ENCODE peak calls at places on chromosomes 7 and 10, in six cellular contexts. U is choroid plexus epithelial cell, H is pancreas, N is psoas muscle, Q is AG04449, X is body of pancreas. V is an unnamed sample.

GRCh38 chr7:94284120-94284519 is 110.6 kb upstream of the COL1A2 start:
- DNase-seq in N (no peak), H (no peak), U (peak; percentile 36), Q (no peak), X (no peak), V (no peak)

GRCh38 chr7:99930376-99930775 is 956 bp upstream of the GJC3 start:
- DNase-seq in Q (no peak), N (no peak), X (no peak), H (no peak), U (no peak), V (no peak)

GRCh38 chr7:123260428-123260960 is 60.7 kb upstream of the SLC13A1 start:
- DNase-seq in N (no peak), X (no peak), Q (no peak), U (no peak), H (no peak), V (peak; percentile 46)

GRCh38 chr7:156989766-156990535 is 20.5 kb downstream of the MNX1 start:
- DNase-seq in H (no peak), U (no peak), Q (no peak), N (no peak), X (no peak), V (no peak)

GRCh38 chr7:132492841-132493445 is 83.3 kb downstream of the PLXNA4 start:
- DNase-seq in H (no peak), N (no peak), Q (no peak), X (no peak), U (no peak), V (no peak)

GRCh38 chr7:28020302-28020940 is 160.2 kb downstream of the JAZF1 start:
- DNase-seq in X (peak; percentile 64), N (peak; percentile 77), U (peak; percentile 87), Q (no peak), H (peak; percentile 47), V (peak; percentile 41)

GRCh38 chr7:159030490-159031134 is 114.1 kb downstream of the VIPR2 start:
- DNase-seq in X (peak; percentile 64), H (peak; percentile 62), N (peak; percentile 84), Q (no peak), U (no peak), V (no peak)

GRCh38 chr10:29836396-29836795 is 201.6 kb upstream of the SVIL start:
- DNase-seq in H (no peak), X (no peak), U (no peak), N (no peak), Q (no peak), V (no peak)

GRCh38 chr10:5932345-5932744 is 42.3 kb downstream of the FBH1 start:
- DNase-seq in H (no peak), X (no peak), N (peak; percentile 11), U (no peak), Q (no peak), V (no peak)

GRCh38 chr10:132539431-132539839 is 1.8 kb downstream of the INPP5A start:
- DNase-seq in Q (no peak), X (peak; percentile 76), N (peak; percentile 81), H (peak; percentile 58), U (no peak), V (no peak)

GRCh38 chr7:24756989-24757798 is at the start of gene GSDME:
- DNase-seq in H (peak; percentile 62), X (peak; percentile 43), Q (no peak), U (peak; percentile 50), N (peak; percentile 81), V (no peak)

GRCh38 chr7:105719395-105719794 is 138.1 kb upstream of the EFCAB10 start:
- DNase-seq in Q (no peak), X (no peak), U (peak; percentile 7), N (no peak), H (no peak), V (no peak)

GRCh38 chr10:24826022-24826421 is 102.3 kb upstream of the ARHGAP21 start:
- DNase-seq in H (no peak), N (no peak), U (peak; percentile 84), X (no peak), Q (no peak), V (peak; percentile 19)

GRCh38 chr10:73398024-73398423 is 15.8 kb downstream of the ANXA7 start:
- DNase-seq in H (no peak), X (no peak), U (no peak), Q (no peak), N (no peak), V (no peak)

GRCh38 chr7:90900640-90901353 is 304.7 kb downstream of the CDK14 start:
- DNase-seq in H (no peak), N (no peak), Q (no peak), X (peak; percentile 16), U (peak; percentile 30), V (no peak)

GRCh38 chr7:39688611-39689485 is 65.5 kb downstream of the RALA start:
- DNase-seq in U (no peak), X (no peak), H (no peak), N (no peak), Q (no peak), V (no peak)

GRCh38 chr10:17954856-17955255 is 3.1 kb downstream of the SLC39A12 start:
- DNase-seq in X (no peak), N (no peak), Q (no peak), H (no peak), U (no peak), V (no peak)

GRCh38 chr10:73581912-73582311 is 9.2 kb downstream of the USP54 start:
- DNase-seq in N (no peak), H (no peak), U (no peak), Q (no peak), X (no peak), V (no peak)

GRCh38 chr10:14736600-14737081 is 38.1 kb downstream of the FAM107B start:
- DNase-seq in N (no peak), Q (peak; percentile 14), U (peak; percentile 84), H (no peak), X (peak; percentile 35), V (peak; percentile 37)

DNA sequence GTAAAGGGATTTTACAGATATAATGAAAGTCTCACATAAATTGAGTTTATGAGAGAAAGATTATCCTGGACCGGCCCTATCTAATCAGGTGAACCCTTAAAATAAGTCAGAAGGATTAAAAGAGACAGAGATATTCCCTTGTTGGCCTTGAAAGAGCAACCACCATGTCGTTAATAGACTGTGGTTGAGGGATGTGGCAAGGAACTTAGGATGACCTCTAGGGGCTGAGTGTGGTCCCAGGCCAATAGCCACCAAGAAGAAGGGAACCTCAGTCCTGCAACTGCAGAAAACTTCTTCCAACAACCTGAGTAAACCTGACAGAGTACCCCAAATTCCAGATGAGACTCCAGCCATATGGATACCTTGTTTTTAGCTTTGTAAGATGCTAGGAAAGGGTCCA is 121.5 kb downstream of the POLR1F start:
- DNase-seq in X (no peak), U (no peak), H (no peak), N (no peak), Q (no peak), V (no peak)
- TF ChIP-seq CTCF in X (no peak), U (peak; percentile 4), H (no peak), N (no peak), Q (no peak), V (peak; percentile 29)

DNA sequence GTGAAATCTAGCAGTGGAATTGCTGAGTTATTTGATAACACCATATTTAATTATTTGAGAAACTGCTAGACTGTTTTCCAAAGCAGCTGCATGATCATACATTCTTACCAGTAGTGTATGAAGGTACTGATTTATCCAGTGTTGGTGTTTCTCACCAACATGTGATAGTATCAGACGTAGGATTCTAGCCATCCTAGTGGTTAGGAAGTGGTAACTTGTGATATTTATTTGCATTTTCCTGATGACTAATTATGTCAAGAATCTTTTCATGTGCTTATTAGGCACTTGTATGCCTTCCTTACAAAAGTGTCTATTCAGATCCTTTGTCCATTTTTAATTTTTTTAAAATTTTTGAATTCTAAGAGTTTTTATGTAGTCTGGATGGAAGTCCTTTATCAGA is 54.2 kb upstream of the PLXDC2 start:
- DNase-seq in N (no peak), Q (no peak), H (no peak), U (peak; percentile 39), X (no peak), V (no peak)
- TF ChIP-seq CTCF in N (no peak), Q (no peak), H (no peak), U (no peak), X (no peak), V (no peak)

DNA sequence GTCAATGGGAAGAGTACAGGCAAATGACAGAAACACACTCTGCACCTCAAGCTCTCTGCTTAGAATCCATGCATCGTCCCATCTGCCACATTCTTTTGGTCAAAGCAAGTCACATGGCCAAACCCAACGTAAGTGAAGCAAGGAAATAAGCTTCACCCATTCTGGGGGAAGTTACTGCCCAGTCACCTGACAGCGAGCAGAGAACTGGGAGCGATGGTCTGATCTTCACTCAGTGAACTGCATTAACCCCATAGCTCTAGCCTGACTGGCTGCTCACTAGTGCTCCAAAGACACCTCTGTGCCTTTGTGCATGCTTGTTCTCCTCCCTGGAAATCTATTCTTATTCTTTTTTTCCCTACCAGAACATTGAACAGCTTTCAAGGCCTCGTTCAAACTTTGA is 89.9 kb downstream of the APBB1IP start:
- DNase-seq in Q (no peak), N (no peak), X (no peak), U (no peak), H (no peak), V (no peak)
- TF ChIP-seq CTCF in Q (no peak), N (no peak), X (no peak), U (no peak), H (no peak), V (no peak)

DNA sequence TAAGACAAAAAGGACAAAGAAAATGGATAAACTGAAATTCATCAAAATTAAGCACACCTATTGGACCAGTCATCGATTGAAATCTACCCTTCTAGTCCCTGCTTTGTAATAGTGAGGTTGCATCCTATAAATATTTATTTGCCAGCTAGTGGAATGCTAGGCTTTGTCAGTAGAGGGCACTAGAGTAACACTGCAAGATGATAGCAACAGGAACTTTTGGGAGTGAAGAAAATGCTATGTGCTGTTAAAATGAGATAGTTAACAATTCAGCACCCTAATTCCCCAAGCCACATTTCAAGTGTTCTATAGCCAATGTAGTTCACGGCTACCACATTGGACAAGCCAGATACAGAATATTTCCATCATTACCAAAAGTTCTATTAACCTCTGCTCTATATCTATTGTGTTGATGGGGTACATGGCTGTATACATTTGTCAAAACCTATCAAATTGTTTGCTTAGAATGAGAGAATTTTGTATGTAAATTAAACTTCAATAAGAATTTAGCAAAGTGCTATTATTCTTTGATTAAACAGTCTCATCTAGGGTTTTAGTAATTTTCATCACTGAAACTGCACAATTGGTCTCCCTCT is 69.8 kb downstream of the LSMEM1 start:
- DNase-seq in N (no peak), X (peak; percentile 29), U (peak; percentile 86), H (no peak), Q (peak; percentile 17), V (no peak)
- TF ChIP-seq CTCF in N (peak; percentile 82), X (peak; percentile 81), U (peak; percentile 93), H (peak; percentile 87), Q (peak; percentile 75), V (peak; percentile 98)

GRCh38 chr10:59906417-59907202 is at the start of gene CCDC6:
- DNase-seq in N (peak; percentile 96), H (peak; percentile 94), Q (peak; percentile 49), U (peak; percentile 93), X (peak; percentile 95), V (no peak)
- TF ChIP-seq CTCF in N (peak; percentile 76), H (peak; percentile 80), Q (peak; percentile 88), U (peak; percentile 69), X (peak; percentile 86), V (peak; percentile 48)

V was measured in epithelial cell of proximal tubule.